ENCODE peak calls at places on chromosomes 1 and 21, in five cellular contexts. One of them, this sample, is unnamed.

GRCh38 chr1:37890378-37891014 is 31.1 kb upstream of the MTF1 start:
- DNase-seq in H9: no peak
- DNase-seq in putamen: no peak
- DNase-seq in stimulated activated CD4-positive, alpha-beta T cell treated with anti-CD3 and anti-CD28 coated beads, Interleukin-2, amount 100 ng/mL, for 4 hours: no peak
- DNase-seq in KBM-7: peak
- DNase-seq in this sample: peak

GRCh38 chr1:169574336-169574735 is 11.9 kb downstream of the F5 start:
- DNase-seq in H9: no peak
- DNase-seq in putamen: no peak
- DNase-seq in stimulated activated CD4-positive, alpha-beta T cell treated with anti-CD3 and anti-CD28 coated beads, Interleukin-2, amount 100 ng/mL, for 4 hours: no peak
- DNase-seq in KBM-7: no peak
- DNase-seq in this sample: no peak

GRCh38 chr1:243950166-243950565 is 100.1 kb upstream of the AKT3 start:
- DNase-seq in H9: no peak
- DNase-seq in putamen: no peak
- DNase-seq in stimulated activated CD4-positive, alpha-beta T cell treated with anti-CD3 and anti-CD28 coated beads, Interleukin-2, amount 100 ng/mL, for 4 hours: no peak
- DNase-seq in KBM-7: no peak
- DNase-seq in this sample: peak

GRCh38 chr21:44555200-44555875 is 3.3 kb downstream of the KRTAP10-3 start:
- DNase-seq in H9: no peak
- DNase-seq in putamen: no peak
- DNase-seq in stimulated activated CD4-positive, alpha-beta T cell treated with anti-CD3 and anti-CD28 coated beads, Interleukin-2, amount 100 ng/mL, for 4 hours: no peak
- DNase-seq in KBM-7: no peak
- DNase-seq in this sample: no peak

GRCh38 chr1:203598736-203599135 is 27.9 kb upstream of the ATP2B4 start:
- DNase-seq in H9: no peak
- DNase-seq in putamen: no peak
- DNase-seq in stimulated activated CD4-positive, alpha-beta T cell treated with anti-CD3 and anti-CD28 coated beads, Interleukin-2, amount 100 ng/mL, for 4 hours: no peak
- DNase-seq in KBM-7: no peak
- DNase-seq in this sample: no peak

GRCh38 chr1:160080381-160081100 is 797 bp upstream of the KCNJ9 start:
- DNase-seq in H9: no peak
- DNase-seq in putamen: no peak
- DNase-seq in stimulated activated CD4-positive, alpha-beta T cell treated with anti-CD3 and anti-CD28 coated beads, Interleukin-2, amount 100 ng/mL, for 4 hours: no peak
- DNase-seq in KBM-7: no peak
- DNase-seq in this sample: no peak

GRCh38 chr1:47388548-47389238 is 27.4 kb upstream of the FOXE3 start:
- DNase-seq in H9: peak
- DNase-seq in putamen: peak
- DNase-seq in stimulated activated CD4-positive, alpha-beta T cell treated with anti-CD3 and anti-CD28 coated beads, Interleukin-2, amount 100 ng/mL, for 4 hours: no peak
- DNase-seq in KBM-7: peak
- DNase-seq in this sample: peak

GRCh38 chr1:192584951-192585350 is 9.4 kb downstream of the RGS1 start:
- DNase-seq in H9: no peak
- DNase-seq in putamen: no peak
- DNase-seq in stimulated activated CD4-positive, alpha-beta T cell treated with anti-CD3 and anti-CD28 coated beads, Interleukin-2, amount 100 ng/mL, for 4 hours: no peak
- DNase-seq in KBM-7: no peak
- DNase-seq in this sample: no peak

GRCh38 chr1:162019436-162019835 is 4.2 kb downstream of the OLFML2B start:
- DNase-seq in H9: no peak
- DNase-seq in putamen: no peak
- DNase-seq in stimulated activated CD4-positive, alpha-beta T cell treated with anti-CD3 and anti-CD28 coated beads, Interleukin-2, amount 100 ng/mL, for 4 hours: no peak
- DNase-seq in KBM-7: no peak
- DNase-seq in this sample: no peak

GRCh38 chr1:109399326-109399957 is 1.7 kb upstream of the SORT1 start:
- DNase-seq in H9: no peak
- DNase-seq in putamen: peak
- DNase-seq in stimulated activated CD4-positive, alpha-beta T cell treated with anti-CD3 and anti-CD28 coated beads, Interleukin-2, amount 100 ng/mL, for 4 hours: peak
- DNase-seq in KBM-7: peak
- DNase-seq in this sample: peak

GRCh38 chr21:38645282-38645681 is 147.0 kb upstream of the ERG start:
- DNase-seq in H9: no peak
- DNase-seq in putamen: no peak
- DNase-seq in stimulated activated CD4-positive, alpha-beta T cell treated with anti-CD3 and anti-CD28 coated beads, Interleukin-2, amount 100 ng/mL, for 4 hours: no peak
- DNase-seq in KBM-7: no peak
- DNase-seq in this sample: no peak

GRCh38 chr1:1959840-1960479 is 40.9 kb upstream of the TMEM52 start:
- DNase-seq in H9: peak
- DNase-seq in putamen: peak
- DNase-seq in stimulated activated CD4-positive, alpha-beta T cell treated with anti-CD3 and anti-CD28 coated beads, Interleukin-2, amount 100 ng/mL, for 4 hours: peak
- DNase-seq in KBM-7: peak
- DNase-seq in this sample: peak

GRCh38 chr1:53869454-53870117 is 20.0 kb downstream of the YIPF1 start:
- DNase-seq in H9: no peak
- DNase-seq in putamen: peak
- DNase-seq in stimulated activated CD4-positive, alpha-beta T cell treated with anti-CD3 and anti-CD28 coated beads, Interleukin-2, amount 100 ng/mL, for 4 hours: no peak
- DNase-seq in KBM-7: peak
- DNase-seq in this sample: no peak

GRCh38 chr1:235295902-235296350 is 32.1 kb downstream of the ARID4B start:
- DNase-seq in H9: no peak
- DNase-seq in putamen: no peak
- DNase-seq in stimulated activated CD4-positive, alpha-beta T cell treated with anti-CD3 and anti-CD28 coated beads, Interleukin-2, amount 100 ng/mL, for 4 hours: no peak
- DNase-seq in KBM-7: no peak
- DNase-seq in this sample: no peak

GRCh38 chr1:205346956-205347574 is 9.7 kb downstream of the KLHDC8A start:
- DNase-seq in H9: no peak
- DNase-seq in putamen: no peak
- DNase-seq in stimulated activated CD4-positive, alpha-beta T cell treated with anti-CD3 and anti-CD28 coated beads, Interleukin-2, amount 100 ng/mL, for 4 hours: no peak
- DNase-seq in KBM-7: no peak
- DNase-seq in this sample: no peak

GRCh38 chr1:236137285-236137852 is 5.0 kb upstream of the GPR137B start:
- DNase-seq in H9: no peak
- DNase-seq in putamen: no peak
- DNase-seq in stimulated activated CD4-positive, alpha-beta T cell treated with anti-CD3 and anti-CD28 coated beads, Interleukin-2, amount 100 ng/mL, for 4 hours: no peak
- DNase-seq in KBM-7: no peak
- DNase-seq in this sample: no peak

GRCh38 chr1:92366045-92366405 is 67.2 kb downstream of the RPAP2 start:
- DNase-seq in H9: no peak
- DNase-seq in putamen: no peak
- DNase-seq in stimulated activated CD4-positive, alpha-beta T cell treated with anti-CD3 and anti-CD28 coated beads, Interleukin-2, amount 100 ng/mL, for 4 hours: no peak
- DNase-seq in KBM-7: no peak
- DNase-seq in this sample: no peak

GRCh38 chr1:212218911-212219310 is 66.3 kb upstream of the PPP2R5A start:
- DNase-seq in H9: no peak
- DNase-seq in putamen: no peak
- DNase-seq in stimulated activated CD4-positive, alpha-beta T cell treated with anti-CD3 and anti-CD28 coated beads, Interleukin-2, amount 100 ng/mL, for 4 hours: no peak
- DNase-seq in KBM-7: peak
- DNase-seq in this sample: no peak

GRCh38 chr1:27656157-27656893 is 15.7 kb downstream of the IFI6 start:
- DNase-seq in H9: peak
- DNase-seq in putamen: no peak
- DNase-seq in stimulated activated CD4-positive, alpha-beta T cell treated with anti-CD3 and anti-CD28 coated beads, Interleukin-2, amount 100 ng/mL, for 4 hours: no peak
- DNase-seq in KBM-7: peak
- DNase-seq in this sample: no peak

GRCh38 chr1:154866995-154867795 is 2.9 kb downstream of the KCNN3 start:
- DNase-seq in H9: peak
- DNase-seq in putamen: peak
- DNase-seq in stimulated activated CD4-positive, alpha-beta T cell treated with anti-CD3 and anti-CD28 coated beads, Interleukin-2, amount 100 ng/mL, for 4 hours: no peak
- DNase-seq in KBM-7: no peak
- DNase-seq in this sample: peak

GRCh38 chr1:222095606-222096475 is 354.0 kb upstream of the DUSP10 start:
- DNase-seq in H9: peak
- DNase-seq in putamen: no peak
- DNase-seq in stimulated activated CD4-positive, alpha-beta T cell treated with anti-CD3 and anti-CD28 coated beads, Interleukin-2, amount 100 ng/mL, for 4 hours: peak
- DNase-seq in KBM-7: peak
- DNase-seq in this sample: peak

GRCh38 chr1:216812966-216813365 is 89.7 kb upstream of the ESRRG start:
- DNase-seq in H9: no peak
- DNase-seq in putamen: no peak
- DNase-seq in stimulated activated CD4-positive, alpha-beta T cell treated with anti-CD3 and anti-CD28 coated beads, Interleukin-2, amount 100 ng/mL, for 4 hours: no peak
- DNase-seq in KBM-7: no peak
- DNase-seq in this sample: no peak

GRCh38 chr1:246930830-246931548 is 759 bp downstream of the AHCTF1 start:
- DNase-seq in H9: peak
- DNase-seq in putamen: peak
- DNase-seq in stimulated activated CD4-positive, alpha-beta T cell treated with anti-CD3 and anti-CD28 coated beads, Interleukin-2, amount 100 ng/mL, for 4 hours: no peak
- DNase-seq in KBM-7: peak
- DNase-seq in this sample: peak

GRCh38 chr1:174052621-174053020 is 30.5 kb upstream of the RC3H1 start:
- DNase-seq in H9: no peak
- DNase-seq in putamen: no peak
- DNase-seq in stimulated activated CD4-positive, alpha-beta T cell treated with anti-CD3 and anti-CD28 coated beads, Interleukin-2, amount 100 ng/mL, for 4 hours: no peak
- DNase-seq in KBM-7: no peak
- DNase-seq in this sample: no peak

GRCh38 chr21:17370750-17371325 is 142.0 kb upstream of the CXADR start:
- DNase-seq in H9: no peak
- DNase-seq in putamen: no peak
- DNase-seq in stimulated activated CD4-positive, alpha-beta T cell treated with anti-CD3 and anti-CD28 coated beads, Interleukin-2, amount 100 ng/mL, for 4 hours: no peak
- DNase-seq in KBM-7: no peak
- DNase-seq in this sample: no peak

GRCh38 chr1:43253173-43253572 is 16.6 kb upstream of the TMEM125 start:
- DNase-seq in H9: no peak
- DNase-seq in putamen: no peak
- DNase-seq in stimulated activated CD4-positive, alpha-beta T cell treated with anti-CD3 and anti-CD28 coated beads, Interleukin-2, amount 100 ng/mL, for 4 hours: no peak
- DNase-seq in KBM-7: no peak
- DNase-seq in this sample: no peak

GRCh38 chr1:43868741-43869067 is 64.9 kb upstream of the ARTN start:
- DNase-seq in H9: no peak
- DNase-seq in putamen: no peak
- DNase-seq in stimulated activated CD4-positive, alpha-beta T cell treated with anti-CD3 and anti-CD28 coated beads, Interleukin-2, amount 100 ng/mL, for 4 hours: no peak
- DNase-seq in KBM-7: no peak
- DNase-seq in this sample: no peak

GRCh38 chr1:28865997-28866650 is 48.2 kb upstream of the EPB41 start:
- DNase-seq in H9: no peak
- DNase-seq in putamen: no peak
- DNase-seq in stimulated activated CD4-positive, alpha-beta T cell treated with anti-CD3 and anti-CD28 coated beads, Interleukin-2, amount 100 ng/mL, for 4 hours: no peak
- DNase-seq in KBM-7: peak
- DNase-seq in this sample: no peak

GRCh38 chr1:228755800-228756199 is 20.5 kb downstream of the RHOU start:
- DNase-seq in H9: no peak
- DNase-seq in putamen: no peak
- DNase-seq in stimulated activated CD4-positive, alpha-beta T cell treated with anti-CD3 and anti-CD28 coated beads, Interleukin-2, amount 100 ng/mL, for 4 hours: no peak
- DNase-seq in KBM-7: no peak
- DNase-seq in this sample: no peak